ENCODE peak calls at places on chromosomes 4 and X, in seven cellular contexts. One of them, this sample, is unnamed.

GRCh38 chr4:180913750-180914149 is 1329.5 kb upstream of the TENM3 start:
- DNase-seq in GM13976: no peak
- DNase-seq in 8988T: no peak
- DNase-seq in ELR: peak; percentile 60
- DNase-seq in GM20000: no peak
- DNase-seq in NCI-H345: no peak
- DNase-seq in neuronal stem cell: peak; percentile 1
- DNase-seq in this sample: peak; percentile 84

GRCh38 chr4:54498661-54499111 is 159.1 kb upstream of the KIT start:
- DNase-seq in GM13976: no peak
- DNase-seq in 8988T: peak; percentile 31
- DNase-seq in ELR: peak; percentile 64
- DNase-seq in GM20000: no peak
- DNase-seq in NCI-H345: no peak
- DNase-seq in neuronal stem cell: no peak
- DNase-seq in this sample: peak; percentile 85

GRCh38 chr4:7904942-7905341 is 34.7 kb downstream of the AFAP1 start:
- DNase-seq in GM13976: no peak
- DNase-seq in 8988T: no peak
- DNase-seq in ELR: peak; percentile 83
- DNase-seq in GM20000: no peak
- DNase-seq in NCI-H345: no peak
- DNase-seq in neuronal stem cell: no peak
- DNase-seq in this sample: peak; percentile 92

GRCh38 chrX:86066998-86067397 is 19.6 kb upstream of the CHM start:
- DNase-seq in GM13976: no peak
- DNase-seq in 8988T: no peak
- DNase-seq in ELR: peak; percentile 29
- DNase-seq in GM20000: no peak
- DNase-seq in NCI-H345: no peak
- DNase-seq in neuronal stem cell: no peak
- DNase-seq in this sample: no peak

GRCh38 chr4:78818530-78818929 is 42.4 kb downstream of the BMP2K start:
- DNase-seq in GM13976: no peak
- DNase-seq in 8988T: no peak
- DNase-seq in ELR: no peak
- DNase-seq in GM20000: no peak
- DNase-seq in NCI-H345: no peak
- DNase-seq in neuronal stem cell: no peak
- DNase-seq in this sample: no peak

GRCh38 chr4:125736057-125736456 is 421.3 kb downstream of the FAT4 start:
- DNase-seq in GM13976: no peak
- DNase-seq in 8988T: no peak
- DNase-seq in ELR: peak; percentile 81
- DNase-seq in GM20000: no peak
- DNase-seq in NCI-H345: no peak
- DNase-seq in neuronal stem cell: no peak
- DNase-seq in this sample: peak; percentile 75

GRCh38 chr4:88587285-88587684 is 5.0 kb upstream of the HERC3 start:
- DNase-seq in GM13976: no peak
- DNase-seq in 8988T: no peak
- DNase-seq in ELR: no peak
- DNase-seq in GM20000: no peak
- DNase-seq in NCI-H345: no peak
- DNase-seq in neuronal stem cell: no peak
- DNase-seq in this sample: no peak

GRCh38 chrX:79366888-79367749 is at the start of gene ITM2A:
- DNase-seq in GM13976: peak; percentile 39
- DNase-seq in 8988T: no peak
- DNase-seq in ELR: no peak
- DNase-seq in GM20000: peak; percentile 26
- DNase-seq in NCI-H345: no peak
- DNase-seq in neuronal stem cell: peak; percentile 17
- DNase-seq in this sample: no peak

GRCh38 chrX:104697264-104697663 is 131.3 kb downstream of the IL1RAPL2 start:
- DNase-seq in GM13976: no peak
- DNase-seq in 8988T: no peak
- DNase-seq in ELR: no peak
- DNase-seq in GM20000: no peak
- DNase-seq in NCI-H345: no peak
- DNase-seq in neuronal stem cell: no peak
- DNase-seq in this sample: no peak

GRCh38 chrX:71541546-71542022 is 8.7 kb downstream of the OGT start:
- DNase-seq in GM13976: no peak
- DNase-seq in 8988T: no peak
- DNase-seq in ELR: peak; percentile 81
- DNase-seq in GM20000: no peak
- DNase-seq in NCI-H345: no peak
- DNase-seq in neuronal stem cell: no peak
- DNase-seq in this sample: peak; percentile 85

GRCh38 chr4:88286897-88287296 is 2.5 kb upstream of the PPM1K start:
- DNase-seq in GM13976: no peak
- DNase-seq in 8988T: no peak
- DNase-seq in ELR: no peak
- DNase-seq in GM20000: no peak
- DNase-seq in NCI-H345: no peak
- DNase-seq in neuronal stem cell: no peak
- DNase-seq in this sample: peak; percentile 23

GRCh38 chr4:64781737-64782326 is 372.6 kb upstream of the TECRL start:
- DNase-seq in GM13976: peak; percentile 19
- DNase-seq in 8988T: no peak
- DNase-seq in ELR: peak; percentile 54
- DNase-seq in GM20000: no peak
- DNase-seq in NCI-H345: peak; percentile 21
- DNase-seq in neuronal stem cell: peak; percentile 30
- DNase-seq in this sample: peak; percentile 42

GRCh38 chr4:81084029-81084428 is 53.5 kb downstream of the BMP3 start:
- DNase-seq in GM13976: no peak
- DNase-seq in 8988T: no peak
- DNase-seq in ELR: no peak
- DNase-seq in GM20000: no peak
- DNase-seq in NCI-H345: peak; percentile 19
- DNase-seq in neuronal stem cell: no peak
- DNase-seq in this sample: peak; percentile 86

GRCh38 chr4:48778431-48779094 is 1.5 kb downstream of the FRYL start:
- DNase-seq in GM13976: no peak
- DNase-seq in 8988T: no peak
- DNase-seq in ELR: peak; percentile 50
- DNase-seq in GM20000: no peak
- DNase-seq in NCI-H345: no peak
- DNase-seq in neuronal stem cell: no peak
- DNase-seq in this sample: peak; percentile 58

GRCh38 chr4:130985371-130985770 is 1889.4 kb downstream of the C4orf33 start:
- DNase-seq in GM13976: no peak
- DNase-seq in 8988T: no peak
- DNase-seq in ELR: peak; percentile 34
- DNase-seq in GM20000: no peak
- DNase-seq in NCI-H345: no peak
- DNase-seq in neuronal stem cell: peak; percentile 8
- DNase-seq in this sample: no peak

GRCh38 chrX:1558761-1559468 is 21.9 kb upstream of the P2RY8 start:
- DNase-seq in GM13976: no peak
- DNase-seq in 8988T: no peak
- DNase-seq in ELR: no peak
- DNase-seq in GM20000: no peak
- DNase-seq in NCI-H345: no peak
- DNase-seq in neuronal stem cell: no peak
- DNase-seq in this sample: no peak

GRCh38 chr4:159358226-159358625 is 255.3 kb downstream of the RAPGEF2 start:
- DNase-seq in GM13976: no peak
- DNase-seq in 8988T: no peak
- DNase-seq in ELR: peak; percentile 81
- DNase-seq in GM20000: no peak
- DNase-seq in NCI-H345: no peak
- DNase-seq in neuronal stem cell: no peak
- DNase-seq in this sample: peak; percentile 93

GRCh38 chr4:146132445-146132844 is 43.1 kb upstream of the LSM6 start:
- DNase-seq in GM13976: peak; percentile 73
- DNase-seq in 8988T: no peak
- DNase-seq in ELR: peak; percentile 9
- DNase-seq in GM20000: peak; percentile 71
- DNase-seq in NCI-H345: no peak
- DNase-seq in neuronal stem cell: no peak
- DNase-seq in this sample: peak; percentile 6

GRCh38 chrX:129522184-129523059 is 868 bp downstream of the SMARCA1 start:
- DNase-seq in GM13976: peak; percentile 27
- DNase-seq in 8988T: no peak
- DNase-seq in ELR: peak; percentile 77
- DNase-seq in GM20000: peak; percentile 30
- DNase-seq in NCI-H345: peak; percentile 46
- DNase-seq in neuronal stem cell: peak; percentile 31
- DNase-seq in this sample: peak; percentile 81

GRCh38 chr4:143386812-143387211 is 50.1 kb downstream of the GAB1 start:
- DNase-seq in GM13976: no peak
- DNase-seq in 8988T: no peak
- DNase-seq in ELR: no peak
- DNase-seq in GM20000: no peak
- DNase-seq in NCI-H345: no peak
- DNase-seq in neuronal stem cell: no peak
- DNase-seq in this sample: peak; percentile 20

This sample was measured in GM23248.